ENCODE peak calls at places on chromosomes 11 and 22, in four cellular contexts. One of them, this sample, is unnamed.

GRCh38 chr11:64924910-64925284 is 408 bp downstream of the PPP2R5B start:
- DNase-seq in GM04504: no peak
- DNase-seq in neural crest cell: no peak
- DNase-seq in Caki2: no peak
- DNase-seq in this sample: no peak

GRCh38 chr11:34427171-34427805 is 11.4 kb upstream of the CAT start:
- DNase-seq in GM04504: peak; percentile 82
- DNase-seq in neural crest cell: no peak
- DNase-seq in Caki2: peak; percentile 82
- DNase-seq in this sample: peak; percentile 46

GRCh38 chr11:101914349-101914736 is 467 bp upstream of the CEP126 start:
- DNase-seq in GM04504: peak; percentile 40
- DNase-seq in neural crest cell: no peak
- DNase-seq in Caki2: no peak
- DNase-seq in this sample: no peak

GRCh38 chr11:76787911-76788596 is 4.9 kb downstream of the TSKU start:
- DNase-seq in GM04504: no peak
- DNase-seq in neural crest cell: no peak
- DNase-seq in Caki2: no peak
- DNase-seq in this sample: no peak

GRCh38 chr11:726278-726915 is 20.4 kb downstream of the EPS8L2 start:
- DNase-seq in GM04504: no peak
- DNase-seq in neural crest cell: no peak
- DNase-seq in Caki2: no peak
- DNase-seq in this sample: peak; percentile 18

GRCh38 chr11:48081151-48082010 is 101.0 kb downstream of the PTPRJ start:
- DNase-seq in GM04504: peak; percentile 58
- DNase-seq in neural crest cell: no peak
- DNase-seq in Caki2: peak; percentile 71
- DNase-seq in this sample: no peak

GRCh38 chr11:70528794-70529580 is 130.7 kb downstream of the CTTN start:
- DNase-seq in GM04504: no peak
- DNase-seq in neural crest cell: no peak
- DNase-seq in Caki2: no peak
- DNase-seq in this sample: no peak

GRCh38 chr11:70556884-70557741 is 158.8 kb downstream of the CTTN start:
- DNase-seq in GM04504: no peak
- DNase-seq in neural crest cell: no peak
- DNase-seq in Caki2: peak; percentile 35
- DNase-seq in this sample: peak; percentile 8

GRCh38 chr11:27514076-27514475 is 7.5 kb upstream of the LIN7C start:
- DNase-seq in GM04504: no peak
- DNase-seq in neural crest cell: no peak
- DNase-seq in Caki2: no peak
- DNase-seq in this sample: no peak

GRCh38 chr22:43488031-43488892 is 76.4 kb downstream of the MPPED1 start:
- DNase-seq in GM04504: no peak
- DNase-seq in neural crest cell: no peak
- DNase-seq in Caki2: no peak
- DNase-seq in this sample: no peak

GRCh38 chr11:125062931-125063428 is at the start of gene SLC37A2:
- DNase-seq in GM04504: peak; percentile 27
- DNase-seq in neural crest cell: peak; percentile 46
- DNase-seq in Caki2: peak; percentile 18
- DNase-seq in this sample: no peak

GRCh38 chr11:104668797-104669463 is 229.3 kb downstream of the CASP12 start:
- DNase-seq in GM04504: peak; percentile 48
- DNase-seq in neural crest cell: no peak
- DNase-seq in Caki2: peak; percentile 69
- DNase-seq in this sample: no peak

GRCh38 chr11:44628730-44629361 is 63.4 kb downstream of the CD82 start:
- DNase-seq in GM04504: no peak
- DNase-seq in neural crest cell: no peak
- DNase-seq in Caki2: no peak
- DNase-seq in this sample: no peak

GRCh38 chr11:69962152-69962551 is 116.0 kb upstream of the ANO1 start:
- DNase-seq in GM04504: no peak
- DNase-seq in neural crest cell: no peak
- DNase-seq in Caki2: no peak
- DNase-seq in this sample: no peak

GRCh38 chr11:7444582-7444981 is 40.7 kb upstream of the OLFML1 start:
- DNase-seq in GM04504: no peak
- DNase-seq in neural crest cell: no peak
- DNase-seq in Caki2: no peak
- DNase-seq in this sample: no peak

GRCh38 chr11:6646040-6646439 is 9.6 kb downstream of the DCHS1 start:
- DNase-seq in GM04504: no peak
- DNase-seq in neural crest cell: no peak
- DNase-seq in Caki2: no peak
- DNase-seq in this sample: no peak

GRCh38 chr22:31148953-31149627 is 8.8 kb upstream of the PLA2G3 start:
- DNase-seq in GM04504: peak; percentile 50
- DNase-seq in neural crest cell: peak; percentile 59
- DNase-seq in Caki2: peak; percentile 57
- DNase-seq in this sample: peak; percentile 80

This sample was measured in NCI-H2171 treated with DMSO at 0.1 percent for 48 hours.